ENCODE peak calls at places on chromosomes 6 and 20, in eight cellular contexts. One of them, this sample, is unnamed.

GRCh38 chr6:26103770-26104456 is 16.7 kb downstream of the HFE start:
- DNase-seq in ovary: peak; percentile 90
- DNase-seq in Panc1: peak; percentile 98
- DNase-seq in CD8-positive, alpha-beta T cell: peak; percentile 93
- DNase-seq in thoracic aorta: peak; percentile 47
- DNase-seq in uterus: peak; percentile 89
- DNase-seq in lower lobe of right lung: peak; percentile 88
- DNase-seq in transverse colon: peak; percentile 92
- DNase-seq in this sample: peak; percentile 89

GRCh38 chr6:17863971-17864754 is 123.3 kb downstream of the KIF13A start:
- DNase-seq in ovary: no peak
- DNase-seq in Panc1: peak; percentile 52
- DNase-seq in CD8-positive, alpha-beta T cell: no peak
- DNase-seq in thoracic aorta: no peak
- DNase-seq in uterus: no peak
- DNase-seq in lower lobe of right lung: no peak
- DNase-seq in transverse colon: peak; percentile 42
- DNase-seq in this sample: no peak

GRCh38 chr20:2316847-2317495 is 21.2 kb downstream of the TGM3 start:
- DNase-seq in ovary: no peak
- DNase-seq in Panc1: no peak
- DNase-seq in CD8-positive, alpha-beta T cell: no peak
- DNase-seq in thoracic aorta: no peak
- DNase-seq in uterus: no peak
- DNase-seq in lower lobe of right lung: no peak
- DNase-seq in transverse colon: no peak
- DNase-seq in this sample: no peak

GRCh38 chr20:58054744-58055373 is 173.6 kb downstream of the ANKRD60 start:
- DNase-seq in ovary: peak; percentile 88
- DNase-seq in Panc1: no peak
- DNase-seq in CD8-positive, alpha-beta T cell: no peak
- DNase-seq in thoracic aorta: no peak
- DNase-seq in uterus: peak; percentile 86
- DNase-seq in lower lobe of right lung: no peak
- DNase-seq in transverse colon: peak; percentile 14
- DNase-seq in this sample: no peak

GRCh38 chr20:50911716-50912115 is 19.5 kb downstream of the ADNP start:
- DNase-seq in ovary: no peak
- DNase-seq in Panc1: no peak
- DNase-seq in CD8-positive, alpha-beta T cell: no peak
- DNase-seq in thoracic aorta: no peak
- DNase-seq in uterus: no peak
- DNase-seq in lower lobe of right lung: no peak
- DNase-seq in transverse colon: no peak
- DNase-seq in this sample: no peak

GRCh38 chr6:18244251-18244650 is 20.1 kb downstream of the DEK start:
- DNase-seq in ovary: no peak
- DNase-seq in Panc1: no peak
- DNase-seq in CD8-positive, alpha-beta T cell: no peak
- DNase-seq in thoracic aorta: no peak
- DNase-seq in uterus: no peak
- DNase-seq in lower lobe of right lung: no peak
- DNase-seq in transverse colon: no peak
- DNase-seq in this sample: no peak

GRCh38 chr6:156687875-156688549 is 89.2 kb upstream of the ARID1B start:
- DNase-seq in ovary: no peak
- DNase-seq in Panc1: no peak
- DNase-seq in CD8-positive, alpha-beta T cell: no peak
- DNase-seq in thoracic aorta: no peak
- DNase-seq in uterus: no peak
- DNase-seq in lower lobe of right lung: peak; percentile 47
- DNase-seq in transverse colon: peak; percentile 35
- DNase-seq in this sample: peak; percentile 20

GRCh38 chr6:33592595-33593413 is 12.7 kb upstream of the BAK1 start:
- DNase-seq in ovary: no peak
- DNase-seq in Panc1: no peak
- DNase-seq in CD8-positive, alpha-beta T cell: peak; percentile 69
- DNase-seq in thoracic aorta: no peak
- DNase-seq in uterus: no peak
- DNase-seq in lower lobe of right lung: peak; percentile 62
- DNase-seq in transverse colon: peak; percentile 78
- DNase-seq in this sample: no peak

GRCh38 chr20:19022791-19023448 is 189.5 kb upstream of the SLC24A3 start:
- DNase-seq in ovary: no peak
- DNase-seq in Panc1: no peak
- DNase-seq in CD8-positive, alpha-beta T cell: no peak
- DNase-seq in thoracic aorta: no peak
- DNase-seq in uterus: no peak
- DNase-seq in lower lobe of right lung: no peak
- DNase-seq in transverse colon: no peak
- DNase-seq in this sample: no peak

GRCh38 chr20:6160736-6161135 is 37.9 kb upstream of the FERMT1 start:
- DNase-seq in ovary: no peak
- DNase-seq in Panc1: no peak
- DNase-seq in CD8-positive, alpha-beta T cell: no peak
- DNase-seq in thoracic aorta: no peak
- DNase-seq in uterus: no peak
- DNase-seq in lower lobe of right lung: no peak
- DNase-seq in transverse colon: no peak
- DNase-seq in this sample: no peak

GRCh38 chr6:151330130-151330715 is 61.1 kb downstream of the ZBTB2 start:
- DNase-seq in ovary: no peak
- DNase-seq in Panc1: no peak
- DNase-seq in CD8-positive, alpha-beta T cell: no peak
- DNase-seq in thoracic aorta: no peak
- DNase-seq in uterus: no peak
- DNase-seq in lower lobe of right lung: no peak
- DNase-seq in transverse colon: no peak
- DNase-seq in this sample: no peak

GRCh38 chr6:36912583-36912982 is 26.8 kb downstream of the C6orf89 start:
- DNase-seq in ovary: no peak
- DNase-seq in Panc1: peak; percentile 47
- DNase-seq in CD8-positive, alpha-beta T cell: peak; percentile 66
- DNase-seq in thoracic aorta: no peak
- DNase-seq in uterus: no peak
- DNase-seq in lower lobe of right lung: no peak
- DNase-seq in transverse colon: peak; percentile 14
- DNase-seq in this sample: no peak

GRCh38 chr6:158808442-158808833 is 10.7 kb downstream of the EZR start:
- DNase-seq in ovary: no peak
- DNase-seq in Panc1: no peak
- DNase-seq in CD8-positive, alpha-beta T cell: no peak
- DNase-seq in thoracic aorta: no peak
- DNase-seq in uterus: no peak
- DNase-seq in lower lobe of right lung: no peak
- DNase-seq in transverse colon: no peak
- DNase-seq in this sample: no peak

GRCh38 chr6:158008894-158009891 is 27.5 kb downstream of the SYNJ2 start:
- DNase-seq in ovary: peak; percentile 71
- DNase-seq in Panc1: no peak
- DNase-seq in CD8-positive, alpha-beta T cell: peak; percentile 29
- DNase-seq in thoracic aorta: no peak
- DNase-seq in uterus: peak; percentile 59
- DNase-seq in lower lobe of right lung: peak; percentile 60
- DNase-seq in transverse colon: peak; percentile 43
- DNase-seq in this sample: no peak

GRCh38 chr6:44073612-44074382 is 53.5 kb downstream of the MRPL14 start:
- DNase-seq in ovary: no peak
- DNase-seq in Panc1: no peak
- DNase-seq in CD8-positive, alpha-beta T cell: no peak
- DNase-seq in thoracic aorta: no peak
- DNase-seq in uterus: no peak
- DNase-seq in lower lobe of right lung: no peak
- DNase-seq in transverse colon: no peak
- DNase-seq in this sample: no peak

GRCh38 chr6:14277405-14277930 is 159.9 kb downstream of the CD83 start:
- DNase-seq in ovary: no peak
- DNase-seq in Panc1: no peak
- DNase-seq in CD8-positive, alpha-beta T cell: no peak
- DNase-seq in thoracic aorta: no peak
- DNase-seq in uterus: no peak
- DNase-seq in lower lobe of right lung: no peak
- DNase-seq in transverse colon: no peak
- DNase-seq in this sample: no peak

GRCh38 chr20:49516916-49517315 is 34.4 kb upstream of the KCNB1 start:
- DNase-seq in ovary: no peak
- DNase-seq in Panc1: no peak
- DNase-seq in CD8-positive, alpha-beta T cell: no peak
- DNase-seq in thoracic aorta: no peak
- DNase-seq in uterus: no peak
- DNase-seq in lower lobe of right lung: no peak
- DNase-seq in transverse colon: no peak
- DNase-seq in this sample: no peak

GRCh38 chr20:34999021-34999451 is 43.4 kb downstream of the MYH7B start:
- DNase-seq in ovary: no peak
- DNase-seq in Panc1: no peak
- DNase-seq in CD8-positive, alpha-beta T cell: no peak
- DNase-seq in thoracic aorta: no peak
- DNase-seq in uterus: no peak
- DNase-seq in lower lobe of right lung: no peak
- DNase-seq in transverse colon: no peak
- DNase-seq in this sample: no peak

GRCh38 chr20:34997171-34997570 is 41.5 kb downstream of the MYH7B start:
- DNase-seq in ovary: peak; percentile 66
- DNase-seq in Panc1: no peak
- DNase-seq in CD8-positive, alpha-beta T cell: no peak
- DNase-seq in thoracic aorta: no peak
- DNase-seq in uterus: peak; percentile 60
- DNase-seq in lower lobe of right lung: no peak
- DNase-seq in transverse colon: peak; percentile 61
- DNase-seq in this sample: no peak

GRCh38 chr20:34996243-34996984 is 40.7 kb downstream of the MYH7B start:
- DNase-seq in ovary: no peak
- DNase-seq in Panc1: no peak
- DNase-seq in CD8-positive, alpha-beta T cell: no peak
- DNase-seq in thoracic aorta: no peak
- DNase-seq in uterus: no peak
- DNase-seq in lower lobe of right lung: no peak
- DNase-seq in transverse colon: no peak
- DNase-seq in this sample: no peak

GRCh38 chr20:34998331-34998950 is 42.8 kb downstream of the MYH7B start:
- DNase-seq in ovary: no peak
- DNase-seq in Panc1: no peak
- DNase-seq in CD8-positive, alpha-beta T cell: no peak
- DNase-seq in thoracic aorta: no peak
- DNase-seq in uterus: no peak
- DNase-seq in lower lobe of right lung: no peak
- DNase-seq in transverse colon: no peak
- DNase-seq in this sample: no peak

GRCh38 chr20:34997774-34998173 is 42.1 kb downstream of the MYH7B start:
- DNase-seq in ovary: no peak
- DNase-seq in Panc1: no peak
- DNase-seq in CD8-positive, alpha-beta T cell: no peak
- DNase-seq in thoracic aorta: no peak
- DNase-seq in uterus: no peak
- DNase-seq in lower lobe of right lung: no peak
- DNase-seq in transverse colon: no peak
- DNase-seq in this sample: no peak
- H3K36me3 ChIP-seq in ovary: no peaks in the 10 kb centered on the region
- H3K36me3 ChIP-seq in Panc1: no peaks in the 10 kb centered on the region
- H3K36me3 ChIP-seq in CD8-positive, alpha-beta T cell: peaks cover 23% of the 10 kb centered on the region
- H3K36me3 ChIP-seq in thoracic aorta: peaks cover 68% of the 10 kb centered on the region
- H3K36me3 ChIP-seq in uterus: no peaks in the 10 kb centered on the region
- H3K36me3 ChIP-seq in lower lobe of right lung: peaks cover 90% of the 10 kb centered on the region
- H3K36me3 ChIP-seq in transverse colon: peaks cover 25% of the 10 kb centered on the region
- H3K36me3 ChIP-seq in this sample: peaks cover 27% of the 10 kb centered on the region

DNA sequence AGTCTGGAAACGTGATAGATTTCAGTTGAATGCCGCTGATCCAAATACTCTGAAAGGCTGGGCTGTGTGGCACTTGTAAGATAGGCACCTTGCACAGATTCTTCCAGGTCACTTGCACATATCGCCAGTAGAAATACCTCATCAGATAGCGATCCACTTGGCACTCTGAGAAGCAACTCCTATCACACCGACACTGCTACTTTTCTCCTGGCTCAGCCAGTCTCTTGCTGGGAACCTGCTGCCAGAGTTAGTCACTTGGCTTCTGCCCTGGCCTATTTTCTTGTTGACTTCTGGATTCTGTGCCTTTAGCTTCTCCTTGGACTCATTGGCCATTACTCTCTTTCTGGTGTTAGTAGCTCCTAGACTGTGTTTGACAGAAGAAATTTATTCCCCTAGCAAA is 66.6 kb downstream of the UTRN start:
- DNase-seq in ovary: no peak
- DNase-seq in Panc1: no peak
- DNase-seq in CD8-positive, alpha-beta T cell: no peak
- DNase-seq in thoracic aorta: no peak
- DNase-seq in uterus: no peak
- DNase-seq in lower lobe of right lung: no peak
- DNase-seq in transverse colon: no peak
- DNase-seq in this sample: no peak
- H3K4me1 ChIP-seq in ovary: peaks cover 8% of the 10 kb centered on the region
- H3K4me1 ChIP-seq in Panc1: peaks cover 63% of the 10 kb centered on the region
- H3K4me1 ChIP-seq in CD8-positive, alpha-beta T cell: peaks cover 76% of the 10 kb centered on the region
- H3K4me1 ChIP-seq in thoracic aorta: peaks cover 44% of the 10 kb centered on the region
- H3K4me1 ChIP-seq in uterus: no peaks in the 10 kb centered on the region
- H3K4me1 ChIP-seq in lower lobe of right lung: peaks cover 83% of the 10 kb centered on the region
- H3K4me1 ChIP-seq in transverse colon: no peaks in the 10 kb centered on the region
- H3K4me1 ChIP-seq in this sample: peaks cover 12% of the 10 kb centered on the region

GRCh38 chr20:39025883-39026282 is 63.7 kb downstream of the DHX35 start:
- DNase-seq in ovary: no peak
- DNase-seq in Panc1: no peak
- DNase-seq in CD8-positive, alpha-beta T cell: no peak
- DNase-seq in thoracic aorta: no peak
- DNase-seq in uterus: no peak
- DNase-seq in lower lobe of right lung: no peak
- DNase-seq in transverse colon: no peak
- DNase-seq in this sample: no peak
- H3K36me3 ChIP-seq in ovary: no peaks in the 10 kb centered on the region
- H3K36me3 ChIP-seq in Panc1: peaks cover 14% of the 10 kb centered on the region
- H3K36me3 ChIP-seq in CD8-positive, alpha-beta T cell: peaks cover 15% of the 10 kb centered on the region
- H3K36me3 ChIP-seq in thoracic aorta: peaks cover 43% of the 10 kb centered on the region
- H3K36me3 ChIP-seq in uterus: no peaks in the 10 kb centered on the region
- H3K36me3 ChIP-seq in lower lobe of right lung: peaks cover 79% of the 10 kb centered on the region
- H3K36me3 ChIP-seq in transverse colon: peaks cover 17% of the 10 kb centered on the region
- H3K36me3 ChIP-seq in this sample: no peaks in the 10 kb centered on the region

GRCh38 chr6:35015996-35016395 is 125.1 kb downstream of the TCP11 start:
- DNase-seq in ovary: no peak
- DNase-seq in Panc1: no peak
- DNase-seq in CD8-positive, alpha-beta T cell: no peak
- DNase-seq in thoracic aorta: no peak
- DNase-seq in uterus: no peak
- DNase-seq in lower lobe of right lung: no peak
- DNase-seq in transverse colon: no peak
- DNase-seq in this sample: no peak

GRCh38 chr6:35014341-35014740 is 125.3 kb downstream of the ANKS1A start:
- DNase-seq in ovary: no peak
- DNase-seq in Panc1: no peak
- DNase-seq in CD8-positive, alpha-beta T cell: no peak
- DNase-seq in thoracic aorta: no peak
- DNase-seq in uterus: no peak
- DNase-seq in lower lobe of right lung: no peak
- DNase-seq in transverse colon: no peak
- DNase-seq in this sample: no peak

GRCh38 chr6:35015476-35015875 is 125.7 kb downstream of the TCP11 start:
- DNase-seq in ovary: no peak
- DNase-seq in Panc1: no peak
- DNase-seq in CD8-positive, alpha-beta T cell: no peak
- DNase-seq in thoracic aorta: no peak
- DNase-seq in uterus: no peak
- DNase-seq in lower lobe of right lung: no peak
- DNase-seq in transverse colon: no peak
- DNase-seq in this sample: no peak

GRCh38 chr6:35013701-35014100 is 124.6 kb downstream of the ANKS1A start:
- DNase-seq in ovary: no peak
- DNase-seq in Panc1: no peak
- DNase-seq in CD8-positive, alpha-beta T cell: no peak
- DNase-seq in thoracic aorta: no peak
- DNase-seq in uterus: no peak
- DNase-seq in lower lobe of right lung: no peak
- DNase-seq in transverse colon: no peak
- DNase-seq in this sample: no peak

GRCh38 chr6:35014786-35015185 is 125.7 kb downstream of the ANKS1A start:
- DNase-seq in ovary: no peak
- DNase-seq in Panc1: no peak
- DNase-seq in CD8-positive, alpha-beta T cell: no peak
- DNase-seq in thoracic aorta: no peak
- DNase-seq in uterus: no peak
- DNase-seq in lower lobe of right lung: no peak
- DNase-seq in transverse colon: no peak
- DNase-seq in this sample: no peak
- H3K4me1 ChIP-seq in ovary: peaks cover 17% of the 10 kb centered on the region
- H3K4me1 ChIP-seq in Panc1: no peaks in the 10 kb centered on the region
- H3K4me1 ChIP-seq in CD8-positive, alpha-beta T cell: no peaks in the 10 kb centered on the region
- H3K4me1 ChIP-seq in thoracic aorta: peaks cover 33% of the 10 kb centered on the region
- H3K4me1 ChIP-seq in uterus: no peaks in the 10 kb centered on the region
- H3K4me1 ChIP-seq in lower lobe of right lung: peaks cover 53% of the 10 kb centered on the region
- H3K4me1 ChIP-seq in transverse colon: peaks cover 20% of the 10 kb centered on the region
- H3K4me1 ChIP-seq in this sample: no peaks in the 10 kb centered on the region

This sample was measured in pancreas.